ENCODE peak calls at places on chromosomes 6 and 20, in nine cellular contexts. One of them, this sample, is unnamed.
A peak's percentile ranks its signal among the peaks of the same experiment; 100 is the strongest.

GRCh38 chr20:21102691-21103311 is 3.4 kb downstream of the LINC00237 start:
- DNase-seq in left ventricle myocardium inferior: peak; percentile 40
- DNase-seq in dorsolateral prefrontal cortex: peak; percentile 55
- DNase-seq in cardiac muscle cell: peak; percentile 31
- DNase-seq in heart left ventricle: peak; percentile 25
- DNase-seq in HCT116: no peak
- DNase-seq in CD4-positive, CD25-positive, alpha-beta regulatory T cell: peak; percentile 57
- DNase-seq in neural progenitor cell: peak; percentile 82
- DNase-seq in PC-3: no peak
- DNase-seq in this sample: no peak

GRCh38 chr6:44668391-44668930 is 281.0 kb downstream of the CDC5L start:
- DNase-seq in left ventricle myocardium inferior: no peak
- DNase-seq in dorsolateral prefrontal cortex: no peak
- DNase-seq in cardiac muscle cell: no peak
- DNase-seq in heart left ventricle: no peak
- DNase-seq in HCT116: no peak
- DNase-seq in CD4-positive, CD25-positive, alpha-beta regulatory T cell: no peak
- DNase-seq in neural progenitor cell: no peak
- DNase-seq in PC-3: no peak
- DNase-seq in this sample: no peak

GRCh38 chr20:14984768-14985622 is 647.6 kb upstream of the FLRT3 start:
- DNase-seq in left ventricle myocardium inferior: no peak
- DNase-seq in dorsolateral prefrontal cortex: no peak
- DNase-seq in cardiac muscle cell: no peak
- DNase-seq in heart left ventricle: no peak
- DNase-seq in HCT116: no peak
- DNase-seq in CD4-positive, CD25-positive, alpha-beta regulatory T cell: no peak
- DNase-seq in neural progenitor cell: no peak
- DNase-seq in PC-3: peak; percentile 46
- DNase-seq in this sample: no peak

GRCh38 chr6:151757506-151757955 is 50.0 kb upstream of the ESR1 start:
- DNase-seq in left ventricle myocardium inferior: no peak
- DNase-seq in dorsolateral prefrontal cortex: no peak
- DNase-seq in cardiac muscle cell: no peak
- DNase-seq in heart left ventricle: no peak
- DNase-seq in HCT116: no peak
- DNase-seq in CD4-positive, CD25-positive, alpha-beta regulatory T cell: peak; percentile 10
- DNase-seq in neural progenitor cell: no peak
- DNase-seq in PC-3: no peak
- DNase-seq in this sample: no peak

GRCh38 chr6:144077881-144078280 is 17.5 kb downstream of the SF3B5 start:
- DNase-seq in left ventricle myocardium inferior: no peak
- DNase-seq in dorsolateral prefrontal cortex: no peak
- DNase-seq in cardiac muscle cell: no peak
- DNase-seq in heart left ventricle: no peak
- DNase-seq in HCT116: no peak
- DNase-seq in CD4-positive, CD25-positive, alpha-beta regulatory T cell: no peak
- DNase-seq in neural progenitor cell: no peak
- DNase-seq in PC-3: no peak
- DNase-seq in this sample: no peak

GRCh38 chr20:50193851-50194830 is 3.5 kb downstream of the CEBPB start:
- DNase-seq in left ventricle myocardium inferior: no peak
- DNase-seq in dorsolateral prefrontal cortex: no peak
- DNase-seq in cardiac muscle cell: peak; percentile 48
- DNase-seq in heart left ventricle: no peak
- DNase-seq in HCT116: no peak
- DNase-seq in CD4-positive, CD25-positive, alpha-beta regulatory T cell: no peak
- DNase-seq in neural progenitor cell: peak; percentile 27
- DNase-seq in PC-3: no peak
- DNase-seq in this sample: no peak

GRCh38 chr20:34922654-34923381 is 32.8 kb downstream of the GSS start:
- DNase-seq in left ventricle myocardium inferior: no peak
- DNase-seq in dorsolateral prefrontal cortex: no peak
- DNase-seq in cardiac muscle cell: peak; percentile 88
- DNase-seq in heart left ventricle: peak; percentile 38
- DNase-seq in HCT116: no peak
- DNase-seq in CD4-positive, CD25-positive, alpha-beta regulatory T cell: no peak
- DNase-seq in neural progenitor cell: no peak
- DNase-seq in PC-3: peak; percentile 95
- DNase-seq in this sample: no peak

GRCh38 chr6:156776470-156776840 is 723 bp upstream of the ARID1B start:
- DNase-seq in left ventricle myocardium inferior: no peak
- DNase-seq in dorsolateral prefrontal cortex: no peak
- DNase-seq in cardiac muscle cell: peak; percentile 51
- DNase-seq in heart left ventricle: no peak
- DNase-seq in HCT116: no peak
- DNase-seq in CD4-positive, CD25-positive, alpha-beta regulatory T cell: peak; percentile 45
- DNase-seq in neural progenitor cell: no peak
- DNase-seq in PC-3: peak; percentile 37
- DNase-seq in this sample: no peak

GRCh38 chr6:170376386-170377084 is 70.0 kb downstream of the FAM120B start:
- DNase-seq in left ventricle myocardium inferior: no peak
- DNase-seq in dorsolateral prefrontal cortex: no peak
- DNase-seq in cardiac muscle cell: no peak
- DNase-seq in heart left ventricle: no peak
- DNase-seq in HCT116: no peak
- DNase-seq in CD4-positive, CD25-positive, alpha-beta regulatory T cell: no peak
- DNase-seq in neural progenitor cell: no peak
- DNase-seq in PC-3: no peak
- DNase-seq in this sample: no peak

GRCh38 chr20:33554914-33555420 is 65.1 kb downstream of the CBFA2T2 start:
- DNase-seq in left ventricle myocardium inferior: no peak
- DNase-seq in dorsolateral prefrontal cortex: no peak
- DNase-seq in cardiac muscle cell: peak; percentile 91
- DNase-seq in heart left ventricle: no peak
- DNase-seq in HCT116: peak; percentile 24
- DNase-seq in CD4-positive, CD25-positive, alpha-beta regulatory T cell: peak; percentile 90
- DNase-seq in neural progenitor cell: peak; percentile 33
- DNase-seq in PC-3: peak; percentile 95
- DNase-seq in this sample: no peak

GRCh38 chr20:16263582-16263981 is 309.7 kb downstream of the KIF16B start:
- DNase-seq in left ventricle myocardium inferior: no peak
- DNase-seq in dorsolateral prefrontal cortex: no peak
- DNase-seq in cardiac muscle cell: no peak
- DNase-seq in heart left ventricle: no peak
- DNase-seq in HCT116: no peak
- DNase-seq in CD4-positive, CD25-positive, alpha-beta regulatory T cell: no peak
- DNase-seq in neural progenitor cell: no peak
- DNase-seq in PC-3: no peak
- DNase-seq in this sample: no peak

GRCh38 chr20:3595541-3595940 is 67.7 kb downstream of the GFRA4 start:
- DNase-seq in left ventricle myocardium inferior: no peak
- DNase-seq in dorsolateral prefrontal cortex: no peak
- DNase-seq in cardiac muscle cell: no peak
- DNase-seq in heart left ventricle: no peak
- DNase-seq in HCT116: no peak
- DNase-seq in CD4-positive, CD25-positive, alpha-beta regulatory T cell: no peak
- DNase-seq in neural progenitor cell: no peak
- DNase-seq in PC-3: no peak
- DNase-seq in this sample: no peak

GRCh38 chr6:170111816-170112582 is 178.9 kb downstream of the DLL1 start:
- DNase-seq in left ventricle myocardium inferior: no peak
- DNase-seq in dorsolateral prefrontal cortex: peak; percentile 13
- DNase-seq in cardiac muscle cell: no peak
- DNase-seq in heart left ventricle: peak; percentile 3
- DNase-seq in HCT116: no peak
- DNase-seq in CD4-positive, CD25-positive, alpha-beta regulatory T cell: no peak
- DNase-seq in neural progenitor cell: no peak
- DNase-seq in PC-3: no peak
- DNase-seq in this sample: no peak

GRCh38 chr20:46255440-46256104 is 52.7 kb downstream of the CDH22 start:
- DNase-seq in left ventricle myocardium inferior: peak; percentile 78
- DNase-seq in dorsolateral prefrontal cortex: peak; percentile 46
- DNase-seq in cardiac muscle cell: peak; percentile 61
- DNase-seq in heart left ventricle: peak; percentile 64
- DNase-seq in HCT116: peak; percentile 69
- DNase-seq in CD4-positive, CD25-positive, alpha-beta regulatory T cell: no peak
- DNase-seq in neural progenitor cell: no peak
- DNase-seq in PC-3: peak; percentile 97
- DNase-seq in this sample: no peak

DNA sequence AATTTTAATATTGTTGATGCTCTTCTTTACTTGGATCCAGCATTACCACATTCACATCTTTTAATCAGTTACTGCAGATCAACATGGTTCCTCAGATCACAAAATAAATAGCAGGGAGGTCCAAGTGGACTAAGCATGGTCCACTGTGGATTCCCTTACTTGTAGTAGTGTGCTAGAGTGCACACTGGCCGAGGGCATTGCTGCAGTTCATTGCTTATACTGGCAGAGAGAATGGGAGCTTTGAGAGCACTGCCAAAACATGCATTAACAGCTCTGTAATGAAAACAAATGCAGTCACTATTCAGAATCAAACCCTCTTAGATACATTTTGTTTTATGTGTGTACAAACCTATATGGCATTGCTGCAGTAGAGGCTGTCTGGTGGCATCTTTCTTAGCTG is 471.5 kb downstream of the CD109 start:
- DNase-seq in left ventricle myocardium inferior: no peak
- DNase-seq in dorsolateral prefrontal cortex: no peak
- DNase-seq in cardiac muscle cell: no peak
- DNase-seq in heart left ventricle: no peak
- DNase-seq in HCT116: no peak
- DNase-seq in CD4-positive, CD25-positive, alpha-beta regulatory T cell: no peak
- DNase-seq in neural progenitor cell: no peak
- DNase-seq in PC-3: no peak
- DNase-seq in this sample: no peak
- H3K27ac ChIP-seq in left ventricle myocardium inferior: peak overlapping the region; percentile 39
- H3K27ac ChIP-seq in dorsolateral prefrontal cortex: no peak overlapping the region
- H3K27ac ChIP-seq in cardiac muscle cell: no peak overlapping the region
- H3K27ac ChIP-seq in heart left ventricle: peak overlapping the region; percentile 16
- H3K27ac ChIP-seq in HCT116: no peak overlapping the region
- H3K27ac ChIP-seq in CD4-positive, CD25-positive, alpha-beta regulatory T cell: no peak overlapping the region
- H3K27ac ChIP-seq in neural progenitor cell: no peak overlapping the region
- H3K27ac ChIP-seq in PC-3: no peak overlapping the region
- H3K27ac ChIP-seq in this sample: no peak overlapping the region

GRCh38 chr20:59308493-59309201 is 8.2 kb downstream of the EDN3 start:
- DNase-seq in left ventricle myocardium inferior: no peak
- DNase-seq in dorsolateral prefrontal cortex: no peak
- DNase-seq in cardiac muscle cell: no peak
- DNase-seq in heart left ventricle: no peak
- DNase-seq in HCT116: no peak
- DNase-seq in CD4-positive, CD25-positive, alpha-beta regulatory T cell: no peak
- DNase-seq in neural progenitor cell: no peak
- DNase-seq in PC-3: no peak
- DNase-seq in this sample: no peak
- H3K27ac ChIP-seq in left ventricle myocardium inferior: no peak overlapping the region
- H3K27ac ChIP-seq in dorsolateral prefrontal cortex: no peak overlapping the region
- H3K27ac ChIP-seq in cardiac muscle cell: no peak overlapping the region
- H3K27ac ChIP-seq in heart left ventricle: no peak overlapping the region
- H3K27ac ChIP-seq in HCT116: no peak overlapping the region
- H3K27ac ChIP-seq in CD4-positive, CD25-positive, alpha-beta regulatory T cell: no peak overlapping the region
- H3K27ac ChIP-seq in neural progenitor cell: no peak overlapping the region
- H3K27ac ChIP-seq in PC-3: no peak overlapping the region
- H3K27ac ChIP-seq in this sample: no peak overlapping the region

GRCh38 chr6:26439552-26440125 is 665 bp upstream of the BTN3A3 start:
- DNase-seq in left ventricle myocardium inferior: no peak
- DNase-seq in dorsolateral prefrontal cortex: no peak
- DNase-seq in cardiac muscle cell: no peak
- DNase-seq in heart left ventricle: no peak
- DNase-seq in HCT116: no peak
- DNase-seq in CD4-positive, CD25-positive, alpha-beta regulatory T cell: peak; percentile 19
- DNase-seq in neural progenitor cell: no peak
- DNase-seq in PC-3: no peak
- DNase-seq in this sample: no peak

GRCh38 chr6:26438000-26438399 is 2.3 kb upstream of the BTN3A3 start:
- DNase-seq in left ventricle myocardium inferior: no peak
- DNase-seq in dorsolateral prefrontal cortex: no peak
- DNase-seq in cardiac muscle cell: no peak
- DNase-seq in heart left ventricle: no peak
- DNase-seq in HCT116: no peak
- DNase-seq in CD4-positive, CD25-positive, alpha-beta regulatory T cell: no peak
- DNase-seq in neural progenitor cell: no peak
- DNase-seq in PC-3: no peak
- DNase-seq in this sample: no peak

GRCh38 chr6:26439151-26439550 is 1.2 kb upstream of the BTN3A3 start:
- DNase-seq in left ventricle myocardium inferior: no peak
- DNase-seq in dorsolateral prefrontal cortex: no peak
- DNase-seq in cardiac muscle cell: no peak
- DNase-seq in heart left ventricle: no peak
- DNase-seq in HCT116: no peak
- DNase-seq in CD4-positive, CD25-positive, alpha-beta regulatory T cell: no peak
- DNase-seq in neural progenitor cell: no peak
- DNase-seq in PC-3: no peak
- DNase-seq in this sample: no peak

GRCh38 chr6:26441977-26442376 is 1.7 kb downstream of the BTN3A3 start:
- DNase-seq in left ventricle myocardium inferior: no peak
- DNase-seq in dorsolateral prefrontal cortex: no peak
- DNase-seq in cardiac muscle cell: no peak
- DNase-seq in heart left ventricle: no peak
- DNase-seq in HCT116: no peak
- DNase-seq in CD4-positive, CD25-positive, alpha-beta regulatory T cell: no peak
- DNase-seq in neural progenitor cell: no peak
- DNase-seq in PC-3: no peak
- DNase-seq in this sample: no peak

DNA sequence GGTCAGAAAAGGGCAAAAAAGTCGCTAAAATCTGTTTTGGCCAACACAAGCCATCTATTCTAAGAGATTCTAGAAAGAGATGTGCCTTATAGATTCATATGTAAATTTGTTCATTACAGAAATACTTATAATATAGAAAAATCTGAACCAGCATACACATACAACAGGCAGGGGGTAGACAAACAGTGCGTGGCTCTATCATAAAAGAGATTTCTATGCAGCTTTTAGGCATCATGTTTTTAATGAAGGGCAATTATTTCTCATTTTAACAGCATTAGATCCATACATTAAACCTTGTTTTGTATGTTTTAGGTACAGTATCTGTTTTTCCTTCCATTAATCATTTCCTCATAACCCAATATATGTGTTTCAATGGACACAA is 664 bp downstream of the BTN3A3 start:
- DNase-seq in left ventricle myocardium inferior: no peak
- DNase-seq in dorsolateral prefrontal cortex: no peak
- DNase-seq in cardiac muscle cell: no peak
- DNase-seq in heart left ventricle: no peak
- DNase-seq in HCT116: no peak
- DNase-seq in CD4-positive, CD25-positive, alpha-beta regulatory T cell: no peak
- DNase-seq in neural progenitor cell: no peak
- DNase-seq in PC-3: no peak
- DNase-seq in this sample: no peak
- H3K27ac ChIP-seq in left ventricle myocardium inferior: peak overlapping the region; percentile 86
- H3K27ac ChIP-seq in dorsolateral prefrontal cortex: peak overlapping the region; percentile 83
- H3K27ac ChIP-seq in cardiac muscle cell: no peak overlapping the region
- H3K27ac ChIP-seq in heart left ventricle: peak overlapping the region; percentile 87
- H3K27ac ChIP-seq in HCT116: no peak overlapping the region
- H3K27ac ChIP-seq in CD4-positive, CD25-positive, alpha-beta regulatory T cell: peak overlapping the region; percentile 94
- H3K27ac ChIP-seq in neural progenitor cell: no peak overlapping the region
- H3K27ac ChIP-seq in PC-3: peak overlapping the region; percentile 67
- H3K27ac ChIP-seq in this sample: peak overlapping the region; percentile 89

DNA sequence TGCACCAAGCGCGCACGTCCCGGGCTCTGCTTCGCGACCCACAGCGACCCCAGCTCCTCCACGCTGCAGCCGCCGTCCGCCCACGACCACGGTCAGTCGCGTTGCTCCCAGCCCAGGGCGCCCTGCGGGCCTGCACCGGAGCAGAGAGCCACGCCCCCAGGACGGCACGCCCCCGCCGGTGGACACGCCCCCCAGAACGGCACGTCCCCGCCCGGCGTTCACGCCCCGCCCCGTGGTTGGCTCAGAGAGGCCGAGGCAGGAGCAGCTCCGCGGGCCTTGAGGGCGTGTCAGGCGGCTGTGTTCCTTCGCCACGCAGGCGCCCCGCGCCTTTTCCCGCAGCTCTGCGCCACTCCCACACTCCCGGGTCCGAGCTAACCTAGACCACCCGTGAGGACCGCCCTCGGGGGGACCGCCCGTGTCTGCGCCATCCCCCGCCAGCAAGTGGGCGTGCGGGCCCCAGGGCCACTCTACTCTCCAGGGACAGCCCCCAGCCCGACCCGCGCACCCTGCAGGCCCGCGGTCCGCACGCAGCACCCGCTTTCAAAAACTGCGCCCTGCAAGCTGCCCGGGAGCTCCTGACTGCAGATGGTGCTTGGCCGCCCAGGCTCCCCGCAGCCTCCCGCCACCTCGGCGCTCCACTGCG is at the start of gene RNASET2:
- DNase-seq in left ventricle myocardium inferior: peak; percentile 99
- DNase-seq in dorsolateral prefrontal cortex: peak; percentile 87
- DNase-seq in cardiac muscle cell: peak; percentile 94
- DNase-seq in heart left ventricle: peak; percentile 98
- DNase-seq in HCT116: peak; percentile 64
- DNase-seq in CD4-positive, CD25-positive, alpha-beta regulatory T cell: peak; percentile 98
- DNase-seq in neural progenitor cell: peak; percentile 96
- DNase-seq in PC-3: peak; percentile 83
- DNase-seq in this sample: peak; percentile 81
- H3K27ac ChIP-seq in left ventricle myocardium inferior: peak within 1 kb of the TSS; percentile 90
- H3K27ac ChIP-seq in dorsolateral prefrontal cortex: peak within 1 kb of the TSS; percentile 94
- H3K27ac ChIP-seq in cardiac muscle cell: no peak within 1 kb of the TSS
- H3K27ac ChIP-seq in heart left ventricle: peak within 1 kb of the TSS; percentile 89
- H3K27ac ChIP-seq in HCT116: peak within 1 kb of the TSS; percentile 52
- H3K27ac ChIP-seq in CD4-positive, CD25-positive, alpha-beta regulatory T cell: peak within 1 kb of the TSS; percentile 95
- H3K27ac ChIP-seq in neural progenitor cell: no peak within 1 kb of the TSS
- H3K27ac ChIP-seq in PC-3: no peak within 1 kb of the TSS
- H3K27ac ChIP-seq in this sample: peak within 1 kb of the TSS; percentile 85

This sample was measured in esophagus squamous epithelium.